ENCODE peak calls at places on chromosomes 11 and 22, in four cellular contexts. V is left ventricle myocardium inferior, F is brain microvascular endothelial cell, P is suprapubic skin. B is an unnamed sample. For H3K27me3, the result is how much of the 10 kb centered on the place peaks cover.

GRCh38 chr22:17961443-17961729 is 63.0 kb downstream of the MICAL3 start:
- DNase-seq in V (no peak), F (no peak), P (no peak), B (no peak)

GRCh38 chr22:27462190-27462589 is 339.4 kb downstream of the MN1 start:
- DNase-seq in V (no peak), F (no peak), P (no peak), B (no peak)

GRCh38 chr11:111957663-111958415 is 20.7 kb downstream of the DIXDC1 start:
- DNase-seq in V (no peak), F (no peak), P (no peak), B (peak)

GRCh38 chr22:25834490-25834889 is 92.5 kb downstream of the MYO18B start:
- DNase-seq in V (no peak), F (no peak), P (no peak), B (no peak)

GRCh38 chr11:73454987-73455386 is 78.8 kb downstream of the RELT start:
- DNase-seq in V (no peak), F (no peak), P (no peak), B (no peak)

GRCh38 chr11:103624708-103625623 is 411.5 kb upstream of the DDI1 start:
- DNase-seq in V (no peak), F (peak), P (no peak), B (no peak)

GRCh38 chr22:42648368-42649260 is 578 bp downstream of the CYB5R3 start:
- DNase-seq in V (peak), F (no peak), P (no peak), B (peak)

GRCh38 chr11:970319-970871 is 44.7 kb downstream of the AP2A2 start:
- DNase-seq in V (no peak), F (no peak), P (no peak), B (no peak)

GRCh38 chr22:19397729-19398094 is 33.8 kb downstream of the HIRA start:
- DNase-seq in V (no peak), F (no peak), P (no peak), B (no peak)

GRCh38 chr11:1196516-1197391 is 26.1 kb upstream of the MUC5B start:
- DNase-seq in V (peak), F (no peak), P (peak), B (no peak)

GRCh38 chr11:15692739-15693138 is 578.0 kb downstream of the INSC start:
- DNase-seq in V (no peak), F (peak), P (no peak), B (no peak)

GRCh38 chr22:47059076-47059475 is 296.6 kb downstream of the TBC1D22A start:
- DNase-seq in V (no peak), F (no peak), P (no peak), B (no peak)

GRCh38 chr22:20741634-20742581 is 32.0 kb upstream of the SERPIND1 start:
- DNase-seq in V (no peak), F (peak), P (no peak), B (peak)

GRCh38 chr22:29205260-29205597 is 467 bp upstream of the EMID1 start:
- DNase-seq in V (no peak), F (no peak), P (no peak), B (no peak)

GRCh38 chr11:15093432-15093831 is 20.0 kb downstream of the CALCB start:
- DNase-seq in V (no peak), F (no peak), P (no peak), B (no peak)

GRCh38 chr11:1128333-1129142 is 29.2 kb upstream of the MUC5AC start:
- DNase-seq in V (no peak), F (no peak), P (no peak), B (no peak)

GRCh38 chr11:112285918-112286317 is 25.3 kb upstream of the PLET1 start:
- DNase-seq in V (no peak), F (peak), P (no peak), B (no peak)

GRCh38 chr11:107044503-107044902 is 26.2 kb upstream of the GUCY1A2 start:
- DNase-seq in V (no peak), F (peak), P (no peak), B (no peak)

GRCh38 chr11:92707173-92707619 is 262.3 kb upstream of the MTNR1B start:
- DNase-seq in V (no peak), F (no peak), P (no peak), B (peak)

GRCh38 chr11:118017631-118018315 is 31.6 kb downstream of the IL10RA start:
- DNase-seq in V (no peak), F (no peak), P (no peak), B (no peak)

GRCh38 chr11:27898166-27898565 is 197.9 kb upstream of the BDNF start:
- DNase-seq in V (no peak), F (no peak), P (no peak), B (no peak)

DNA sequence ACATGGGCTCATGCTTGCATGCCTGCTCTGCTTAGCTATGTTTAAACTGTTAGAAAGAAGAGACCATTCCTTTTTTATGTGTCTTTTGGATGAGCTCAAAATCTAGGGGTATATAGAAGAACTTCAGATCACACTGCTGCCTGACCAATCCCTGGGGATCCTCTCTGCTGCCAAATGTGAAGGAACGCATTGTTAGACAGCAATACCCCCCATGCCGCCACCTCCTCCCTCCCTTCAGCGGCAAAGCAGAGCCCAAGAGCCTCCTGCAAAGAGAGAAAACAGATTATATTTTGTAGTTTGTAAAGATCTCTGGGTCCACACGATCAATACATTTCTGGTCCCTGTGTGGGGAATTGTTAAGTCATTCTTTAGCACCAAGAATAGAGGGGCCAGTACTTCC is 677.6 kb downstream of the NTM start:
- DNase-seq in V (no peak), F (no peak), P (no peak), B (no peak)
- H3K4me3 ChIP-seq in V (no peak), F (no peak), P (no peak), B (no peak)

GRCh38 chr11:120108154-120108784 is 29.6 kb downstream of the TRIM29 start:
- DNase-seq in V (peak), F (peak), P (no peak), B (peak)
- H3K27me3 ChIP-seq in V (half or more), F (under half), P (under half), B (under half)

DNA sequence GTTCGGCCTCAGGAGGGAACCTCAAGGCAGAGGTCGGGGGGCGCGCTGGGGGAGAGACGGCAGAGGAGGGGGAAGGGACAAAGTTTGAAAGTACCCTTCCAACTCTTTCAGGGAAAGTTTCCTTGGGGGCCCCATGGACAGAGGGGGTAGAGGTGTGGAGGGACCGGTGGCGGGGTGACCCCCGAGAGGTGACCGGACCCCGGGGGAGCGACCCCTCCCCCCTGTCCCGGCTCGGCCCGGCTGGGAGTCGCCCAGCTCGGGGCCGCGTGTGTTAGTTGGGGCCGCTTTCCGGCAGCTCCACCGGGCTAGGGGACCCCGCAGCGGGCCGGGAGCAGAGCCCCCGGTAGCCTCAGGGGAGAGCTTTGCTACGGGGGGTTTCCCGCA is 3.2 kb upstream of the GCAT start:
- DNase-seq in V (no peak), F (no peak), P (no peak), B (no peak)
- H3K4me3 ChIP-seq in V (peak), F (peak), P (peak), B (peak)

GRCh38 chr11:61714916-61715315 is 34.7 kb downstream of the DAGLA start:
- DNase-seq in V (no peak), F (no peak), P (no peak), B (no peak)
- H3K27me3 ChIP-seq in V (under half), F (under half), P (under half), B (under half)

DNA sequence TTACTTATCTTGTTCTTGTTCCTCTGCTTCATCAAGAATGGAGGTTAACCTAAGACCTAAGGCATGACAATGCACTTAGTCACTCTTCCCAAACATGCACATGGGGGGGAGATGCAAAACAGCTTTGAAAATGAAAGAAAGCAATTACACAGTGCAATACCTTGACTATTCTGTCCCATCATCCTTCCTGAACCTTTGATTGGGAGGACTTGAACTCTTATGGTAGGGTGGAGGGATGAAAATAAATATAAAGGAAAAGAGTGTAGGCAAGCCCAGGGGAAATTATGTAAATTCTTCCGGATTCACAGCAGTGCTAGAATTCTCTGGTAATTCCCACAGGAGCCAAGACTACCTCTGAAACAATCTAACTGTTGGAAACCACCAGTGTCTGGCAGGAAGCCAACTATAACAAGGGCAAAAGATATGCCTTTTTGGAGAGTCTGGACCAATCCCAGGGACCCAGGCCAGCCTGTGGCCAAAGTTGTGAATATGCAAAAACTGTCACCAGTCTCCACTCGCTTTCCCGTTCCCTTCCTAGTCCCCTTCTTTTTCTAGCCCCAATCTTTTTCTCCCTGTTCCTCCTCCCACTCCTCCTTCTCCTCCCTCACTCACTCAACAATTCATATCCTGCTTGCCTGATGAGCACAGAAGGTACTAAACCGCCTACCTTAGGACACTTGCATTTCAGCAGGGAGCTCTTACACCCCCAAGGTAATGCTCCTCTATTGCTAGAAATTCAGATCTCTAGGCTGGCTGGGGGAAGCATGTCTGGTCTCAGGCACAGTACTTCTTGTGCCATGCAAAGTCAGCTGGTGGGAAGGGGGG is 2.5 kb upstream of the RCN1 start:
- DNase-seq in V (peak), F (peak), P (no peak), B (peak)
- H3K4me3 ChIP-seq in V (peak), F (peak), P (no peak), B (peak)

DNA sequence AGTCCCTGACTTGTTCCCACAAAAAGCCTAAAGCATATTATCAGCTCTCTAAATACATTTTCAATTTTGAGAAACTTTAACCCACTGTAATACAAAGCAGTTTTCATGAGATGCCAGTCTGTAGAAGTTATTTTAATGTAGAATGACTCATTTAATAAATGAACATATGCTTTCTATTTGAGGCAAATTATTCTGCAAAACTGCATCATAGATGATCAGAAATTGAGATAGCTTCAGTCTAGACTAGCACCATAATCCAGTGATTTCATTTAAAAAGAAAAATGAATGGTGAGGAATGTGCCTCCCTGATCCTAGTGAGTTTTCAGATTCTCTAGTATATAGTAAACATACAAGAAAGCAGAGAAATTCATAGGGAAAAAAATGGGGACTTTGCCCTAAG is 66.1 kb downstream of the OR5AK2 start:
- DNase-seq in V (no peak), F (no peak), P (no peak), B (no peak)
- H3K27me3 ChIP-seq in V (under half), F (under half), P (under half), B (under half)

GRCh38 chr11:35682230-35683195 is 19.9 kb downstream of the TRIM44 start:
- DNase-seq in V (no peak), F (no peak), P (no peak), B (peak)
- H3K4me3 ChIP-seq in V (peak), F (no peak), P (no peak), B (peak)

GRCh38 chr22:22072169-22072836 is 89.7 kb upstream of the TOP3B start:
- DNase-seq in V (no peak), F (no peak), P (no peak), B (no peak)
- H3K27me3 ChIP-seq in V (half or more), F (under half), P (under half), B (under half)

DNA sequence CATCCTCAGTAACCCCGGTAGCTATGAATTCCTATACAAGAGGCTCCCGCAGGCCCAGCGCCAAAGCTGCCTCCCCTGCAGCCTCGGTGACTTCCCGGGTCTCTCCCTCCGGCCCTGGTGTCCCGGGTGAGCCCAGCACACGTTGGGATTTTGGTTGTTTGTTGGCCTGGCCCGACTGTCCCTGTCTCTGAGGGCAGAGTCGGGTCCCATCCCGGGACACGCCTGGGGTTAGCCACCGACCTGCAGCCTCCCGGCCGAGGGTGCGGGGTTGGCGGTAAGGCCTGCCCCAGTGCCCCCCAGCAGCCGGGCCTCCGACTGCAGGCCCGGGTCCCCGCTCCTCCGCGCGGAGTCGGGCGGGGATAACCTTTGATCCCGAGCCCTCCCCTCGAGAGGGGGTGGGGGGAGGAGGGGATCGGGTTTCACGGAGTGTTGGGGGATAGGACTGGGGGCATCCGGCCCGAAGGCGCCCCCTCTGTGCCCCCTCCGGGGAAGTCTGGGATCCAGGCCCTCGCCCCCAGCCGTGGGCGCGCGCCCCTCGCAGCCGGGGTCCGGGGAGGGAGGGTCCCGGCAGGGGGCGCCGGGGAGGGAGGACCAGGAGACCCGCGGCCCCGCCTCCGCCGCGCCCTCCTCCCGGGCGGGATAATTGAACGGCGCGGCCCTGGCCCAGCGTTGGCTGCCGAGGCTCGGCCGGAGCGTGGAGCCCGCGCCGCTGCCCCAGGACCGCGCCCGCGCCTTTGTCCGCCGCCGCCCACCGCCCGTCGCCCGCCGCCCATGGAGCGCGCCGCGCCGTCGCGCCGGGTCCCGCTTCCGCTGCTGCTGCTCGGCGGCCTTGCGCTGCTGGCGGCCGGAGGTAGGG is at the start of gene FBLN1:
- DNase-seq in V (peak), F (no peak), P (no peak), B (no peak)
- H3K4me3 ChIP-seq in V (peak), F (peak), P (peak), B (peak)

GRCh38 chr11:122833133-122833470 is 5.2 kb upstream of the CRTAM start:
- DNase-seq in V (no peak), F (no peak), P (no peak), B (no peak)

GRCh38 chr11:122834065-122834464 is 4.2 kb upstream of the CRTAM start:
- DNase-seq in V (no peak), F (no peak), P (no peak), B (no peak)

GRCh38 chr11:122836916-122837315 is 1.4 kb upstream of the CRTAM start:
- DNase-seq in V (no peak), F (no peak), P (no peak), B (no peak)

GRCh38 chr11:122843281-122844150 is 5.2 kb downstream of the CRTAM start:
- DNase-seq in V (no peak), F (no peak), P (no peak), B (peak)

DNA sequence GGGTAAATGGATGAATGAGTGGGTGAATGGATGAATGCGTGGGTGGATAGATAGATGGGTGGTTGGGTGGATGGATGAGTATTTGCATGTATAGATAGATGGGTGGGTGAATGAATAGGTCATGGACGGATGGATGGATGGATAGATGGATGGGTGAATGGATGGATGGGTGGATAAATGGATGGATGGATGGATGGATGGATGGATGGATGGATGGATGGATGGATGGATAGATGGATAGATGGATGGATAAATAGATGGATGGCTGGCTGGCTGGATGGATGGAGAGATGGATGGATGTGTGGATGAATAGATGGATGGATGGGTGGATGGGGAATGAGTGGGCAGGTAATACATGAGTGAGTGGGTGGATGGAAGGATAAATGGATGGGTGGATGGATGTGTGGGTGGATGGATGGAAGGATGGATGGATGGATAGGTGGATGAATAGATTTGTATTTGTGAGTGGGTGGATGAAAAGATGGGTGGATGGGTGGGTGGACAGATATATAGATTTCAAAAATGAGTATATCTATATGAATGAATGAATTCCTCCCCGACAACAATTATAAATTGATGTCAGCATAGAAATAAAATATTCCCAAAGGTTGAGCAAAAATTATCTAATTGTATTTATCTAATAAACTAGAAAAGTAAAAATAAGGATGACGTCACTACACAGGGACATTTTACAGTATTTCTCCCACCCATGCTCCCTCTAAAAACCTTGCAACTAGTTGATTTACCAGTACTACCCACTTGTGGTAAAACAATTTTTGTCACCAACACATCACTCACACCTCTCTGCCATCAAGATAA is 563 bp upstream of the CRTAM start:
- DNase-seq in V (no peak), F (no peak), P (no peak), B (no peak)
- H3K27me3 ChIP-seq in V (under half), F (under half), P (under half), B (under half)